ENCODE peak calls at places on chromosomes 12 and 14, in eight cellular contexts. F, M, W, I, L, N, D and Z are unnamed samples.

GRCh38 chr12:94649349-94650142 is 811 bp downstream of the TMCC3 start:
- DNase-seq in D (peak), M (peak), N (no peak), I (peak), L (peak), F (peak), W (peak), Z (no peak)

GRCh38 chr12:94109154-94109553 is 39.2 kb upstream of the PLXNC1 start:
- DNase-seq in N (no peak), L (no peak), W (peak), I (no peak), M (no peak), F (peak), D (no peak), Z (no peak)

GRCh38 chr12:127984386-127985055 is 282.4 kb upstream of the TMEM132C start:
- DNase-seq in L (no peak), M (no peak), N (no peak), F (no peak), D (no peak), I (no peak), W (peak), Z (no peak)

GRCh38 chr14:95710106-95710505 is 3.8 kb downstream of the TCL1A start:
- DNase-seq in N (no peak), D (no peak), W (no peak), F (no peak), M (no peak), I (no peak), L (no peak), Z (no peak)

GRCh38 chr12:49279706-49280159 is 14.9 kb downstream of the TUBA1C start:
- DNase-seq in L (no peak), N (no peak), W (no peak), F (no peak), I (no peak), D (no peak), M (no peak), Z (no peak)

GRCh38 chr14:69423279-69423678 is 24.8 kb downstream of the SLC39A9 start:
- DNase-seq in D (no peak), I (no peak), M (no peak), N (no peak), W (no peak), F (no peak), L (no peak), Z (peak)

GRCh38 chr12:79262938-79263337 is 398.4 kb downstream of the SYT1 start:
- DNase-seq in I (no peak), W (peak), D (no peak), F (peak), L (no peak), N (no peak), M (peak), Z (peak)

GRCh38 chr14:67168110-67168441 is 21.2 kb upstream of the GARIN2 start:
- DNase-seq in M (no peak), W (no peak), F (no peak), L (no peak), N (no peak), I (no peak), D (no peak), Z (no peak)

GRCh38 chr12:108696111-108696995 is 35.0 kb downstream of the CORO1C start:
- DNase-seq in L (no peak), W (peak), D (no peak), M (no peak), N (no peak), I (no peak), F (peak), Z (peak)

GRCh38 chr14:49984419-49984818 is 91.5 kb downstream of the ARF6 start:
- DNase-seq in F (no peak), N (no peak), L (no peak), M (no peak), I (no peak), D (no peak), W (peak), Z (no peak)